ENCODE peak calls at places on chromosomes 12 and 14, in nine cellular contexts. I is NAMALWA; B is C1 segment of cervical spinal cord; Q is HFFc6; S is stimulated activated CD4-positive, alpha-beta T cell treated with anti-CD3 and anti-CD28 coated beads, Interleukin-4, amount 100 ng/mL, for 1 hour; N is NCI-H1694; J is skeletal muscle cell; L is dorsolateral prefrontal cortex; M is mesenchymal stem cell. P is an unnamed sample.

GRCh38 chr12:32918890-32919791 is 22.6 kb upstream of the PKP2 start:
- DNase-seq in N (peak; percentile 71), J (no peak), I (peak; percentile 42), L (no peak), Q (peak; percentile 33), B (no peak), S (no peak), M (peak; percentile 67), P (no peak)

GRCh38 chr14:93811020-93811419 is 22.7 kb upstream of the PRIMA1 start:
- DNase-seq in Q (no peak), S (no peak), B (no peak), N (no peak), J (no peak), I (no peak), L (no peak), M (no peak), P (no peak)

GRCh38 chr14:86057018-86057667 is 527.2 kb downstream of the FLRT2 start:
- DNase-seq in L (no peak), M (peak; percentile 31), J (no peak), S (peak; percentile 18), B (no peak), N (peak; percentile 44), Q (peak; percentile 9), I (peak; percentile 40), P (no peak)

GRCh38 chr12:80513211-80513610 is 69.2 kb downstream of the PTPRQ start:
- DNase-seq in B (no peak), Q (no peak), N (no peak), M (no peak), I (no peak), L (no peak), J (no peak), S (no peak), P (no peak)

GRCh38 chr12:104357431-104357952 is 54.0 kb downstream of the EID3 start:
- DNase-seq in L (no peak), I (no peak), B (no peak), Q (peak; percentile 77), S (no peak), N (no peak), J (peak; percentile 30), M (peak; percentile 66), P (no peak)

GRCh38 chr12:27523305-27523641 is 733 bp upstream of the PPFIBP1 start:
- DNase-seq in I (no peak), N (no peak), B (no peak), Q (peak; percentile 6), S (no peak), M (no peak), J (no peak), L (no peak), P (no peak)

GRCh38 chr12:29152223-29152868 is 3.3 kb downstream of the FAR2 start:
- DNase-seq in N (no peak), J (no peak), S (no peak), L (no peak), I (peak; percentile 19), Q (no peak), B (no peak), M (no peak), P (no peak)

GRCh38 chr14:92217956-92218355 is 96.2 kb downstream of the CPSF2 start:
- DNase-seq in J (no peak), Q (no peak), I (no peak), N (no peak), L (no peak), S (no peak), M (no peak), B (no peak), P (no peak)

GRCh38 chr12:84553331-84554117 is 359.1 kb downstream of the SLC6A15 start:
- DNase-seq in J (no peak), M (no peak), L (no peak), N (no peak), I (no peak), B (no peak), S (no peak), Q (no peak), P (no peak)

GRCh38 chr12:67355428-67356385 is 86.5 kb downstream of the CAND1 start:
- DNase-seq in N (peak; percentile 67), J (no peak), I (peak; percentile 80), L (no peak), M (peak; percentile 71), Q (peak; percentile 41), S (no peak), B (no peak), P (no peak)

GRCh38 chr14:75561013-75561432 is 17.4 kb upstream of the FLVCR2 start:
- DNase-seq in Q (peak; percentile 48), S (peak; percentile 43), N (peak; percentile 86), I (peak; percentile 20), M (peak; percentile 78), J (peak; percentile 22), L (peak; percentile 65), B (no peak), P (peak; percentile 89)

GRCh38 chr12:116009805-116010204 is 267.7 kb downstream of the MED13L start:
- DNase-seq in Q (no peak), J (no peak), N (no peak), L (no peak), I (peak; percentile 5), S (no peak), B (no peak), M (no peak), P (no peak)

GRCh38 chr14:67526181-67526580 is 6.9 kb upstream of the PLEKHH1 start:
- DNase-seq in M (no peak), S (no peak), J (no peak), I (no peak), L (no peak), Q (no peak), N (no peak), B (no peak), P (no peak)

GRCh38 chr14:103205541-103205906 is 82.3 kb downstream of the TNFAIP2 start:
- DNase-seq in N (no peak), L (no peak), I (no peak), B (no peak), M (no peak), J (no peak), Q (no peak), S (no peak), P (no peak)

GRCh38 chr14:74235017-74235416 is 4.2 kb upstream of the VSX2 start:
- DNase-seq in N (no peak), S (no peak), J (no peak), M (no peak), B (no peak), I (no peak), Q (no peak), L (no peak), P (no peak)

GRCh38 chr14:84162658-84163057 is 1367.3 kb upstream of the FLRT2 start:
- DNase-seq in M (no peak), N (no peak), L (no peak), Q (no peak), J (no peak), S (no peak), I (no peak), B (no peak), P (no peak)

GRCh38 chr12:128801879-128802391 is 21.8 kb downstream of the SLC15A4 start:
- DNase-seq in S (no peak), L (no peak), B (no peak), J (no peak), I (no peak), N (no peak), M (peak; percentile 27), Q (peak; percentile 45), P (no peak)

GRCh38 chr14:64848239-64848638 is 31.5 kb downstream of the SPTB start:
- DNase-seq in L (no peak), N (no peak), I (no peak), S (no peak), M (no peak), Q (no peak), J (no peak), B (no peak), P (no peak)

GRCh38 chr12:129579879-129580278 is 323.9 kb downstream of the TMEM132D start:
- DNase-seq in Q (no peak), J (no peak), S (no peak), L (no peak), I (no peak), M (no peak), B (no peak), N (no peak), P (no peak)

GRCh38 chr12:46373303-46374182 is 970 bp upstream of the SLC38A2 start:
- DNase-seq in Q (no peak), J (no peak), M (peak; percentile 82), N (no peak), B (no peak), I (peak; percentile 43), S (peak; percentile 35), L (peak; percentile 55), P (peak; percentile 77)

GRCh38 chr14:68649461-68650189 is 143.2 kb downstream of the ZFP36L1 start:
- DNase-seq in J (no peak), M (no peak), S (no peak), B (no peak), Q (no peak), I (no peak), L (no peak), N (no peak), P (no peak)

GRCh38 chr12:95605875-95606274 is 54.6 kb upstream of the USP44 start:
- DNase-seq in N (no peak), M (no peak), I (no peak), L (no peak), Q (peak; percentile 16), J (no peak), S (no peak), B (no peak), P (no peak)

GRCh38 chr14:99628832-99629618 is 15.9 kb upstream of the HHIPL1 start:
- DNase-seq in N (peak; percentile 58), L (peak; percentile 84), I (peak; percentile 66), M (peak; percentile 67), B (peak; percentile 31), J (no peak), S (peak; percentile 60), Q (peak; percentile 62), P (peak; percentile 86)

GRCh38 chr12:52358575-52359350 is 8.5 kb downstream of the KRT85 start:
- DNase-seq in Q (no peak), N (no peak), L (no peak), M (no peak), S (no peak), B (no peak), I (peak; percentile 79), J (no peak), P (no peak)

GRCh38 chr14:60655114-60655897 is 6.0 kb upstream of the SIX1 start:
- DNase-seq in Q (no peak), S (no peak), N (no peak), J (no peak), B (no peak), L (no peak), M (no peak), I (no peak), P (no peak)

GRCh38 chr12:66090157-66090556 is 40.4 kb downstream of the LLPH start:
- DNase-seq in S (no peak), M (no peak), N (no peak), I (no peak), Q (no peak), L (no peak), J (no peak), B (no peak), P (no peak)

GRCh38 chr12:105469701-105470100 is 139.2 kb downstream of the C12orf75 start:
- DNase-seq in L (no peak), B (no peak), M (no peak), Q (no peak), J (no peak), S (no peak), N (no peak), I (no peak), P (no peak)

GRCh38 chr12:53726342-53726741 is 910 bp downstream of the CALCOCO1 start:
- DNase-seq in S (no peak), I (peak; percentile 42), N (no peak), M (no peak), Q (no peak), J (no peak), B (no peak), L (no peak), P (no peak)

GRCh38 chr12:113471619-113472171 is at the start of gene LHX5:
- DNase-seq in N (no peak), J (no peak), B (no peak), S (no peak), M (no peak), L (no peak), Q (no peak), I (no peak), P (no peak)

GRCh38 chr12:110039085-110039807 is 9.1 kb downstream of the C12orf76 start:
- DNase-seq in M (peak; percentile 95), J (peak; percentile 77), B (no peak), N (no peak), I (no peak), Q (peak; percentile 96), S (peak; percentile 12), L (no peak), P (no peak)

GRCh38 chr12:47547077-47547476 is 158.8 kb downstream of the RPAP3 start:
- DNase-seq in M (peak; percentile 51), I (no peak), Q (peak; percentile 55), L (no peak), S (no peak), B (no peak), J (peak; percentile 9), N (no peak), P (no peak)

P was measured in Peyer's patch.